ENCODE peak calls at places on chromosomes 1 and 21, in nine cellular contexts. P, S, X, N, G, L, B, D and F are unnamed samples.

GRCh38 chr1:56424744-56425493 is 154.4 kb downstream of the PLPP3 start:
- DNase-seq in S (no peak), N (no peak), X (peak; percentile 92), B (peak; percentile 37), D (peak; percentile 57), P (peak; percentile 42), G (peak; percentile 24), L (peak; percentile 63), F (peak; percentile 27)

GRCh38 chr1:93670141-93670540 is 11.5 kb downstream of the BCAR3 start:
- DNase-seq in D (peak; percentile 90), S (no peak), N (peak; percentile 73), L (peak; percentile 96), B (peak; percentile 82), X (peak; percentile 59), P (peak; percentile 71), G (no peak), F (no peak)

GRCh38 chr1:111959436-111959835 is 30.0 kb downstream of the KCND3 start:
- DNase-seq in B (no peak), S (no peak), P (no peak), N (no peak), G (no peak), L (no peak), D (no peak), X (no peak), F (no peak)

GRCh38 chr1:156417700-156418015 is 48.6 kb downstream of the RHBG start:
- DNase-seq in D (no peak), X (no peak), B (no peak), S (peak; percentile 79), L (no peak), P (no peak), N (no peak), G (no peak), F (no peak)

GRCh38 chr1:89311757-89312156 is 39.1 kb upstream of the GBP5 start:
- DNase-seq in N (no peak), S (no peak), B (peak; percentile 38), G (no peak), P (no peak), D (peak; percentile 13), L (no peak), X (no peak), F (no peak)

GRCh38 chr1:27966402-27967105 is 6.8 kb downstream of the XKR8 start:
- DNase-seq in P (peak; percentile 71), L (peak; percentile 49), B (peak; percentile 67), N (peak; percentile 40), S (peak; percentile 44), D (no peak), G (no peak), X (no peak), F (no peak)

GRCh38 chr1:58805716-58806571 is 22.1 kb upstream of the JUN start:
- DNase-seq in N (no peak), S (no peak), L (no peak), P (no peak), G (no peak), X (no peak), D (no peak), B (no peak), F (no peak)

GRCh38 chr1:160954158-160955104 is at the start of gene ITLN2:
- DNase-seq in G (no peak), N (no peak), X (no peak), B (peak; percentile 47), L (peak; percentile 14), P (peak; percentile 43), S (no peak), D (peak; percentile 68), F (no peak)

GRCh38 chr1:223141021-223141420 is 2.0 kb downstream of the TLR5 start:
- DNase-seq in S (no peak), P (no peak), L (no peak), D (peak; percentile 13), B (peak; percentile 57), N (peak; percentile 63), X (no peak), G (no peak), F (no peak)

GRCh38 chr21:36627242-36627641 is 71.7 kb upstream of the SIM2 start:
- DNase-seq in D (peak; percentile 30), G (no peak), S (no peak), L (peak; percentile 95), B (peak; percentile 33), N (no peak), P (peak; percentile 78), X (no peak), F (no peak)

GRCh38 chr1:78370779-78371482 is 119.8 kb upstream of the PTGFR start:
- DNase-seq in D (peak; percentile 61), G (no peak), L (peak; percentile 82), S (no peak), N (no peak), B (peak; percentile 89), X (no peak), P (no peak), F (no peak)

GRCh38 chr1:199447906-199448305 is 579.6 kb upstream of the NR5A2 start:
- DNase-seq in G (no peak), X (no peak), B (no peak), N (no peak), D (peak; percentile 3), P (no peak), S (no peak), L (peak; percentile 30), F (no peak)

DNA sequence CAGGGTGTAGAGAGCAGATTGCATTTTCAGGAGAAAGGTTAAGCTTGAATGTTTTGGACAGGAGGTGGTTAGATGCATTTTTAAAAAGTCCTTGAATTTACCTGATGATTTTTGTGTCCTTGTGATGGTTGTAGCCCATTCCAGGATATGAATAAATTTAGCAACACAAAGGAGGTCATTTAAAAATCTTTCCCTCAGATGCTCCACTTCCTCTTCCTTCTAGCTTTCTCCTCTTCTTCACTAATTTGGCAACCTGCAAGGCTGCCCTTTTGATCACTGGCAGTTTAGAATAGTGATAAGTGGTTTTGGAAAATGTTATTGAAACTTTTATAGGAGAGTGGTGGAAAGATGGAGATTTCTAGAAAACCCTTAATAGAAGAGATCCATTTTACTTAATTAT is 124.0 kb downstream of the LMO4 start:
- DNase-seq in G (no peak), B (no peak), S (no peak), L (no peak), D (no peak), P (no peak), N (no peak), X (no peak), F (no peak)
- H3K4me3 ChIP-seq in G (no peak overlapping the region), B (no peak overlapping the region), S (no peak overlapping the region), L (no peak overlapping the region), D (no peak overlapping the region), P (no peak overlapping the region), N (no peak overlapping the region), X (no peak overlapping the region), F (no peak overlapping the region)

GRCh38 chr1:43991200-43991475 is 261 bp upstream of the CCDC24 start:
- DNase-seq in N (no peak), P (no peak), G (no peak), S (no peak), B (no peak), D (no peak), X (no peak), L (no peak), F (no peak)

GRCh38 chr1:43991476-43992231 is at the start of gene CCDC24:
- DNase-seq in P (peak; percentile 85), D (peak; percentile 84), N (peak; percentile 85), L (peak; percentile 74), B (peak; percentile 83), G (peak; percentile 89), S (peak; percentile 86), X (peak; percentile 81), F (peak; percentile 24)

GRCh38 chr1:43993206-43993914 is 2.0 kb downstream of the CCDC24 start:
- DNase-seq in N (no peak), D (no peak), L (no peak), P (no peak), G (no peak), S (no peak), X (no peak), B (no peak), F (no peak)

GRCh38 chr1:43992232-43992995 is 1.0 kb downstream of the CCDC24 start:
- DNase-seq in S (no peak), B (no peak), N (no peak), G (no peak), X (peak; percentile 36), P (no peak), L (no peak), D (no peak), F (no peak)

GRCh38 chr1:43990271-43991199 is 864 bp upstream of the CCDC24 start:
- DNase-seq in G (no peak), L (peak; percentile 13), N (no peak), X (no peak), D (no peak), S (no peak), B (no peak), P (no peak), F (no peak)
- TF ChIP-seq CTCF in G (no peak), L (peak; percentile 7), N (no peak), X (no peak), D (peak; percentile 4), S (no peak), B (no peak), P (no peak), F (no peak)

DNA sequence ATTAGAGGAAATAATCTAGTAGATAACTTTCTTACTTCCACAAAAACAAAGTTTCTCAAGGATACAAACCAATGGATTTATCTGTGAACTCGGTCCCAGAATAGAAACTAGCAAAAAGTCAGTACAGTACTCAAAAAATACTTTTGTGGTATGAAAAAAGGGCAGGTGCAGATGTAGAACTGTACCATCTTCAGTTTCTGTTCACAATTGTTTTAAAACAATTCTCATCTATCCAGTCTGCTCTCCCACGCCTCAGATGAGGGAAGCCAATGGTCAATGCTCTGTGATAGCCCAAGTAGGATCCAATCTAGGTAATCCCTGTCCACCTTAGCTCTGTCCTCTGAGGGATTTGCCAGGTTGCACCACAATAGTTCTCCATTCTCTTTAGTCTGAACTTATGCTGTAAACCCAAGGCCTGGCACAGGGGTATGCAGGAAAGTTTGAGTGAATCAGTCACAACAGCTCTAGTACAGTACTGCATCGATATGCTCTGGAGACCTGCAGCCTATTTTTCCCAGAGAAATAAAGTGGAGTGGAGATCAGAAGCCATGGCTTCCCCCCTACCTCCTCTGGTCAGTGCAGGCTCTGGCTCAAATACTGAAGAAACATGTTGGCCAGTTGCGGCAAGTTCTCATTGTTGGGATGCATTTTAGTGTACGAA is 1.4 kb downstream of the KTI12 start:
- DNase-seq in D (no peak), S (no peak), G (no peak), L (no peak), P (no peak), X (no peak), B (peak; percentile 39), N (no peak), F (no peak)
- H3K27ac ChIP-seq in D (no peak overlapping the region), S (no peak overlapping the region), G (no peak overlapping the region), L (peak overlapping the region; percentile 96), P (no peak overlapping the region), X (peak overlapping the region; percentile 87), B (peak overlapping the region; percentile 17), N (peak overlapping the region; percentile 97), F (peak overlapping the region; percentile 92)

DNA sequence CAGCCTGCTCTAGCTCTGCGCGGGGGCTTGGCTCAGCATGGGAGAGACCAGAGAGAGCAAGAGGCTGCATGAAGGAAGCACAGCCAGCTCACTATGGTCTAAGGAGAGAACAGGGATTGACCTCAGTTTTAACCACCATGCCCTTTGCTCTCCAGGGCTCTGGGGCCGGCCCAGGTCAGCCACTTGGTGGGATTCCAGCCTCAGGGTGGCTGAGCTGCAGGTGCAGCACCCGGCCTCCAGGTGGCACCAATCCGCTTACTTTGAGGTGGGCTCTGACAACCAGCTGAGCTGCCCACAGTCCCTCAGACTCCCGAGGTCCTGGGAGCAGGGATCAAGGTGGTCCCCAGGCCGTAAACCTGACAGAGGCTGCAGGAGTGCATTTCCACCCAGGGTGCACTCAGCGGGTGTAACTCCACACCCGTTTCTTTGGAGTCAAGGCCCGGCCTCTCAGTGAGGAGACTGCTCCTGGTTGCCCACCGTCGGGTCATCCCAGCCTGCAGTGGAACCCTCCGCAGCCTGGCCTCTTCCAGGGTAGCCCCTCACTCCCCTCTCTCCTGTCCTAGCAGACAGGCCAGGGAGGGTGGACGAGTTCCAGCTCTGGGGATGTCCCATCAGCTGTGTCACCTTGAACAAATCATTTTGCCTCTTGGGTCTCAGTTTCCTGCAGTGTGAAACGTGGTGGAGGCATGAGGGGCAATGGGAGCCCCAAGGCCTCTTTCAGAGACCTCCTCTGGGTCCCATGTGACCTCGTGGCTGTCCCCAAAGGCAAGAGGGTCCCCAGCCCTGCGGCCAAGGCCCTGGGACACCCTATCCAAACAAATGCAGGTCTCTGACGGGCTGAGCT is 607 bp upstream of the LGR6 start:
- DNase-seq in P (peak; percentile 41), D (peak; percentile 63), N (peak; percentile 48), S (no peak), G (peak; percentile 49), X (peak; percentile 42), B (no peak), L (peak; percentile 31), F (no peak)
- H3K4me3 ChIP-seq in P (no peak overlapping the region), D (peak overlapping the region; percentile 18), N (peak overlapping the region; percentile 70), S (no peak overlapping the region), G (no peak overlapping the region), X (no peak overlapping the region), B (no peak overlapping the region), L (no peak overlapping the region), F (no peak overlapping the region)